ENCODE peak calls at places on chromosomes 7 and 10, in six cellular contexts. X is CD8-positive, alpha-beta T cell; D is gastrocnemius medialis; U is naive thymus-derived CD4-positive, alpha-beta T cell; O is mammary epithelial cell; B is esophagus squamous epithelium. L is an unnamed sample.

GRCh38 chr7:45663965-45664623 is 89.9 kb downstream of the ADCY1 start:
- DNase-seq in X (no peak), D (no peak), U (no peak), O (no peak), B (no peak), L (no peak)

GRCh38 chr10:132265878-132266496 is 41.8 kb downstream of the STK32C start:
- DNase-seq in X (no peak), D (no peak), U (no peak), O (no peak), B (no peak), L (no peak)

GRCh38 chr10:14571866-14572507 is 202.7 kb downstream of the FAM107B start:
- DNase-seq in X (peak; percentile 68), D (no peak), U (peak; percentile 89), O (no peak), B (no peak), L (peak; percentile 87)

GRCh38 chr7:81075150-81075549 is 156.3 kb upstream of the SEMA3C start:
- DNase-seq in X (no peak), D (no peak), U (no peak), O (peak; percentile 98), B (no peak), L (no peak)

GRCh38 chr10:73159038-73159648 is 8.7 kb downstream of the ECD start:
- DNase-seq in X (peak; percentile 64), D (peak; percentile 7), U (peak; percentile 58), O (peak; percentile 30), B (no peak), L (peak; percentile 21)

GRCh38 chr10:132458595-132459251 is 61.7 kb downstream of the PWWP2B start:
- DNase-seq in X (peak; percentile 77), D (no peak), U (peak; percentile 59), O (no peak), B (no peak), L (peak; percentile 48)

GRCh38 chr10:10235003-10235402 is 782.7 kb upstream of the CELF2 start:
- DNase-seq in X (no peak), D (no peak), U (no peak), O (no peak), B (no peak), L (no peak)

GRCh38 chr7:55304363-55304762 is 60.8 kb upstream of the LANCL2 start:
- DNase-seq in X (no peak), D (no peak), U (no peak), O (no peak), B (no peak), L (no peak)

GRCh38 chr10:94407668-94408067 is 5.3 kb downstream of the TBC1D12 start:
- DNase-seq in X (no peak), D (no peak), U (no peak), O (no peak), B (no peak), L (no peak)

GRCh38 chr10:122998360-122998917 is 10.2 kb downstream of the IKZF5 start:
- DNase-seq in X (no peak), D (no peak), U (no peak), O (no peak), B (no peak), L (no peak)

GRCh38 chr10:93417886-93418285 is 64.2 kb downstream of the MYOF start:
- DNase-seq in X (no peak), D (no peak), U (no peak), O (no peak), B (no peak), L (no peak)

GRCh38 chr7:69123003-69123402 is 475.3 kb upstream of the AUTS2 start:
- DNase-seq in X (no peak), D (no peak), U (no peak), O (no peak), B (no peak), L (no peak)

GRCh38 chr7:13016633-13017324 is 329.3 kb downstream of the ARL4A start:
- DNase-seq in X (no peak), D (no peak), U (no peak), O (peak; percentile 28), B (no peak), L (no peak)

GRCh38 chr7:39083781-39084180 is 106.1 kb downstream of the POU6F2 start:
- DNase-seq in X (no peak), D (no peak), U (no peak), O (no peak), B (no peak), L (no peak)

GRCh38 chr10:63393050-63393449 is 72.7 kb downstream of the JMJD1C start:
- DNase-seq in X (no peak), D (no peak), U (no peak), O (no peak), B (no peak), L (no peak)

GRCh38 chr10:52451817-52452216 is 137.7 kb downstream of the DKK1 start:
- DNase-seq in X (no peak), D (no peak), U (no peak), O (peak; percentile 88), B (no peak), L (no peak)

GRCh38 chr7:139034336-139034735 is 1.5 kb downstream of the ZC3HAV1L start:
- DNase-seq in X (no peak), D (no peak), U (no peak), O (peak; percentile 33), B (no peak), L (no peak)
- H3K9me3 ChIP-seq in X (no peaks in the 10 kb centered on the region), D (no peaks in the 10 kb centered on the region), U (no peaks in the 10 kb centered on the region), O (no peaks in the 10 kb centered on the region), B (no peaks in the 10 kb centered on the region), L (no peaks in the 10 kb centered on the region)

DNA sequence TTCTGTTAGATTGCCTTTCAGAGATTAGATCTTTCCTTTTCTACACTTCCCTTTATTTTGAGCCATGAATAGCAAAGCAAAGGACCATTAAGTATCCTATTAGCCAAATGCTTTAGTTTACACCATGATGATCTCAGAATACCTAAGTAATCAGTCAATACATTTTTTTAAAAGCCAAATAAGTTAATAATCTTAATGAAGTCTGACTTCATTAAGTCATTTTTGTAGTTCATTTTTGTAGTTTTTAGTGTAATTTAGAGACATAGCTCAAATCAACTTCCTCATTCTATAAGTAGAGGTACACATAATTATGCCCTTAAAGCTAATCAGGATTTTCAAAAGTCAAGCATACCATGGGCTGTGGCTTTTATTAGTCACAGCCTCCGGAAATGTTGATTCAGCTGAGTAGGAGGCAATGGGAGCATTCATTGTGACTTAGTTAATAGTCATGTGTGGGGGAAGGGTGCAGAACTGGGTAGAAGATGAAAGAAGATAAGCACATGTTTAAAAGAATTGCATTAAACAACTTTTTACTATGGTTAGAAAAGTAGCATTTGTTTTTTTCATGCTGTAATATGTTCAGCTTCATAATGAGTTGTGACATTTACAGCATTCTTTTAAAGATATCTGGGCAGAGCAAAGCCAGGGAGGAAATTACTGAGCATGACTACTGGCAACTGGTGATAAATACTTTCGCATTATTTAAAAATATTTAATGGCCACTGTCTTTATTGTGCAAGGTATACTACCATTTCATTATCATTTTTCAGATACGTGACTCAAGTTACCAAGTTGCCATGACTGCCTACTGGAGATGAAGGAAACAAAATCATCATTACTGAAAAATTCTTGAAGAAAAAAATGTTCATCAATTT is 57.3 kb upstream of the CCDC71L start:
- DNase-seq in X (peak; percentile 18), D (no peak), U (no peak), O (peak; percentile 95), B (peak; percentile 9), L (peak; percentile 68)
- H3K4me3 ChIP-seq in X (no peak overlapping the region), D (no peak overlapping the region), U (no peak overlapping the region), O (no peak overlapping the region), B (no peak overlapping the region), L (no peak overlapping the region)

DNA sequence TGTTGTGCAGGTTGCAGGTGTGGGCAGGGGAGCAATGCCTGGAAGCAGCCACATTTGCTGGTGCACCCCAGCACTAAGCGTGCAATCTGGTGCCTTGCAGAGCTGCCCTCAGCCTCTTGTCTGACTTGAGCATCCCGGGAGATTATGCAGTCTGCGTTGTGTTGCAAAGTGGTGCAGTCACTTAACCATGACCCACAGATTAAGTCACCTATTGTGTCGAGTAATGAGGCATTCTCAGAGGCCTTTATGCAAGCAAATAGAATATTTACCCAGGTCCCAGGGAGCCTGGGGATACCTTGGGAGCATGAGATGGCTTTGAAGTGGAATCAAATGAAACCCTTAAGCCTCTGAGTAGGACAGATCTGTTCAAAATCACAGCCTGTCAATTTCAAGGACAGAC is 529.0 kb downstream of the TYW1 start:
- DNase-seq in X (no peak), D (no peak), U (no peak), O (no peak), B (no peak), L (no peak)
- H3K9me3 ChIP-seq in X (no peaks in the 10 kb centered on the region), D (no peaks in the 10 kb centered on the region), U (no peaks in the 10 kb centered on the region), O (peaks cover 6% of the 10 kb centered on the region), B (no peaks in the 10 kb centered on the region), L (no peaks in the 10 kb centered on the region)

GRCh38 chr7:113768256-113768847 is 150.5 kb downstream of the PPP1R3A start:
- DNase-seq in X (no peak), D (no peak), U (no peak), O (no peak), B (no peak), L (no peak)
- H3K4me3 ChIP-seq in X (no peak overlapping the region), D (no peak overlapping the region), U (no peak overlapping the region), O (no peak overlapping the region), B (no peak overlapping the region), L (no peak overlapping the region)

GRCh38 chr10:19947656-19948055 is 131.4 kb downstream of the PLXDC2 start:
- DNase-seq in X (no peak), D (no peak), U (no peak), O (no peak), B (no peak), L (no peak)

GRCh38 chr10:19945275-19945674 is 129.0 kb downstream of the PLXDC2 start:
- DNase-seq in X (no peak), D (no peak), U (no peak), O (no peak), B (no peak), L (peak; percentile 19)

GRCh38 chr10:19947203-19947602 is 131.0 kb downstream of the PLXDC2 start:
- DNase-seq in X (no peak), D (no peak), U (no peak), O (no peak), B (no peak), L (no peak)

GRCh38 chr10:19946791-19947190 is 130.6 kb downstream of the PLXDC2 start:
- DNase-seq in X (no peak), D (no peak), U (no peak), O (no peak), B (no peak), L (no peak)

DNA sequence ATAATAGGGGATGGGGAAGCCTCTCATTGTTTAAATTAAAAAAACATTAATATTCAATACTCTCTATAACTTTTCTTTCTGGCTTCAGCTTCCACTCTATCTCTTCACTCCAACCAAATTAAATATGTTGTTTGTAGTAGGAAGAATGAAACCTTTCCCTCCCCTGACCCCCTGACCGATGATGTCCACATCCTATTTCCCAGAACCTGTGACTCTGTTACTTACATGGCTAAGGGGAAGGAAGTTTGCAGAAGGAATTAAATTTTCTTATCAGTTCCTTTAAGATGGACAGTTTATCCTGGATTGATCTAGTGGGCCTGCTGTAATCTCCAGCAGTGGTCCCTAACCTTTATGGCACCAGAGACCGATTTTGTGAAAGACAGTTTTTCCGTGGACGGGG is 130.0 kb downstream of the PLXDC2 start:
- DNase-seq in X (no peak), D (no peak), U (no peak), O (no peak), B (no peak), L (no peak)
- H3K9me3 ChIP-seq in X (no peaks in the 10 kb centered on the region), D (no peaks in the 10 kb centered on the region), U (no peaks in the 10 kb centered on the region), O (no peaks in the 10 kb centered on the region), B (no peaks in the 10 kb centered on the region), L (no peaks in the 10 kb centered on the region)

GRCh38 chr7:129009437-129009836 is 45.5 kb downstream of the TNPO3 start:
- DNase-seq in X (no peak), D (no peak), U (no peak), O (no peak), B (no peak), L (no peak)
- H3K4me3 ChIP-seq in X (no peak overlapping the region), D (no peak overlapping the region), U (no peak overlapping the region), O (no peak overlapping the region), B (no peak overlapping the region), L (no peak overlapping the region)

GRCh38 chr7:158512042-158512441 is 75.6 kb downstream of the PTPRN2 start:
- DNase-seq in X (no peak), D (no peak), U (no peak), O (no peak), B (no peak), L (no peak)
- H3K9me3 ChIP-seq in X (no peaks in the 10 kb centered on the region), D (no peaks in the 10 kb centered on the region), U (no peaks in the 10 kb centered on the region), O (peaks cover 29% of the 10 kb centered on the region), B (peaks cover 18% of the 10 kb centered on the region), L (no peaks in the 10 kb centered on the region)

L was measured in MG63.